ENCODE peak calls at places on chromosomes 3 and 15, in nine cellular contexts. One of them, this sample, is unnamed.

GRCh38 chr15:29873264-29873663 is 51.0 kb upstream of the TJP1 start:
- DNase-seq in AG04450: no peak
- DNase-seq in mesothelial cell of epicardium: no peak
- DNase-seq in A673: no peak
- DNase-seq in GM20000: no peak
- DNase-seq in uterus: no peak
- DNase-seq in AG09309: no peak
- DNase-seq in left lung: no peak
- DNase-seq in psoas muscle: no peak
- DNase-seq in this sample: no peak

GRCh38 chr3:10580426-10580825 is 75.0 kb upstream of the ATP2B2 start:
- DNase-seq in psoas muscle: no peak
- DNase-seq in AG04450: no peak
- DNase-seq in left lung: no peak
- DNase-seq in A673: no peak
- DNase-seq in AG09309: no peak
- DNase-seq in mesothelial cell of epicardium: no peak
- DNase-seq in uterus: no peak
- DNase-seq in GM20000: no peak
- DNase-seq in this sample: no peak

GRCh38 chr3:15387171-15387581 is 40.2 kb downstream of the METTL6 start:
- DNase-seq in uterus: no peak
- DNase-seq in psoas muscle: no peak
- DNase-seq in AG09309: no peak
- DNase-seq in A673: no peak
- DNase-seq in left lung: no peak
- DNase-seq in mesothelial cell of epicardium: no peak
- DNase-seq in GM20000: no peak
- DNase-seq in AG04450: no peak
- DNase-seq in this sample: no peak

GRCh38 chr15:82110144-82110543 is 64.3 kb upstream of the MEX3B start:
- DNase-seq in GM20000: no peak
- DNase-seq in uterus: no peak
- DNase-seq in psoas muscle: no peak
- DNase-seq in mesothelial cell of epicardium: no peak
- DNase-seq in left lung: no peak
- DNase-seq in AG04450: no peak
- DNase-seq in AG09309: no peak
- DNase-seq in A673: no peak
- DNase-seq in this sample: no peak

GRCh38 chr3:177830411-177830849 is 633.1 kb upstream of the TBL1XR1 start:
- DNase-seq in uterus: peak; percentile 61
- DNase-seq in AG04450: no peak
- DNase-seq in GM20000: no peak
- DNase-seq in mesothelial cell of epicardium: no peak
- DNase-seq in AG09309: peak; percentile 97
- DNase-seq in left lung: no peak
- DNase-seq in A673: no peak
- DNase-seq in psoas muscle: no peak
- DNase-seq in this sample: no peak

GRCh38 chr3:185605566-185605965 is 19.5 kb downstream of the SENP2 start:
- DNase-seq in left lung: no peak
- DNase-seq in uterus: no peak
- DNase-seq in A673: no peak
- DNase-seq in AG09309: no peak
- DNase-seq in psoas muscle: no peak
- DNase-seq in mesothelial cell of epicardium: no peak
- DNase-seq in AG04450: no peak
- DNase-seq in GM20000: no peak
- DNase-seq in this sample: no peak

GRCh38 chr3:23096041-23096440 is 107.1 kb upstream of the UBE2E2 start:
- DNase-seq in AG09309: no peak
- DNase-seq in left lung: no peak
- DNase-seq in A673: no peak
- DNase-seq in GM20000: no peak
- DNase-seq in AG04450: no peak
- DNase-seq in uterus: no peak
- DNase-seq in mesothelial cell of epicardium: no peak
- DNase-seq in psoas muscle: no peak
- DNase-seq in this sample: no peak

GRCh38 chr3:56921573-56922571 is 120.1 kb upstream of the ARHGEF3 start:
- DNase-seq in mesothelial cell of epicardium: no peak
- DNase-seq in AG04450: peak; percentile 11
- DNase-seq in GM20000: no peak
- DNase-seq in A673: no peak
- DNase-seq in left lung: no peak
- DNase-seq in AG09309: peak; percentile 71
- DNase-seq in uterus: no peak
- DNase-seq in psoas muscle: no peak
- DNase-seq in this sample: no peak

GRCh38 chr3:120641696-120642246 is 40.3 kb downstream of the HGD start:
- DNase-seq in uterus: no peak
- DNase-seq in psoas muscle: no peak
- DNase-seq in AG09309: no peak
- DNase-seq in mesothelial cell of epicardium: no peak
- DNase-seq in GM20000: no peak
- DNase-seq in AG04450: no peak
- DNase-seq in A673: no peak
- DNase-seq in left lung: no peak
- DNase-seq in this sample: no peak

GRCh38 chr15:70741677-70742293 is 21.6 kb downstream of the UACA start:
- DNase-seq in left lung: no peak
- DNase-seq in psoas muscle: no peak
- DNase-seq in mesothelial cell of epicardium: no peak
- DNase-seq in uterus: no peak
- DNase-seq in GM20000: no peak
- DNase-seq in AG09309: no peak
- DNase-seq in A673: peak; percentile 62
- DNase-seq in AG04450: no peak
- DNase-seq in this sample: no peak

GRCh38 chr3:133490468-133491351 is 82.8 kb upstream of the CDV3 start:
- DNase-seq in psoas muscle: no peak
- DNase-seq in GM20000: peak; percentile 70
- DNase-seq in left lung: no peak
- DNase-seq in mesothelial cell of epicardium: no peak
- DNase-seq in AG09309: no peak
- DNase-seq in A673: no peak
- DNase-seq in uterus: no peak
- DNase-seq in AG04450: no peak
- DNase-seq in this sample: no peak

GRCh38 chr15:50358805-50359204 is 3.8 kb upstream of the GABPB1 start:
- DNase-seq in GM20000: peak; percentile 58
- DNase-seq in AG04450: no peak
- DNase-seq in A673: peak; percentile 66
- DNase-seq in left lung: no peak
- DNase-seq in uterus: no peak
- DNase-seq in psoas muscle: no peak
- DNase-seq in mesothelial cell of epicardium: no peak
- DNase-seq in AG09309: no peak
- DNase-seq in this sample: no peak

GRCh38 chr15:60070838-60071493 is 66.9 kb downstream of the FOXB1 start:
- DNase-seq in A673: peak; percentile 3
- DNase-seq in uterus: no peak
- DNase-seq in AG09309: no peak
- DNase-seq in left lung: no peak
- DNase-seq in AG04450: peak; percentile 55
- DNase-seq in GM20000: no peak
- DNase-seq in mesothelial cell of epicardium: no peak
- DNase-seq in psoas muscle: no peak
- DNase-seq in this sample: no peak

GRCh38 chr15:25790003-25790660 is 73.0 kb downstream of the ATP10A start:
- DNase-seq in uterus: peak; percentile 78
- DNase-seq in mesothelial cell of epicardium: no peak
- DNase-seq in A673: no peak
- DNase-seq in AG04450: peak; percentile 72
- DNase-seq in AG09309: peak; percentile 74
- DNase-seq in GM20000: no peak
- DNase-seq in left lung: peak; percentile 34
- DNase-seq in psoas muscle: peak; percentile 65
- DNase-seq in this sample: no peak

GRCh38 chr15:36356978-36357582 is 222.3 kb upstream of the CDIN1 start:
- DNase-seq in AG09309: peak; percentile 49
- DNase-seq in GM20000: no peak
- DNase-seq in left lung: no peak
- DNase-seq in uterus: peak; percentile 39
- DNase-seq in AG04450: peak; percentile 32
- DNase-seq in psoas muscle: no peak
- DNase-seq in A673: peak; percentile 66
- DNase-seq in mesothelial cell of epicardium: no peak
- DNase-seq in this sample: no peak

GRCh38 chr15:36359286-36359685 is 220.1 kb upstream of the CDIN1 start:
- DNase-seq in A673: no peak
- DNase-seq in left lung: no peak
- DNase-seq in psoas muscle: no peak
- DNase-seq in GM20000: no peak
- DNase-seq in AG04450: no peak
- DNase-seq in AG09309: no peak
- DNase-seq in mesothelial cell of epicardium: no peak
- DNase-seq in uterus: no peak
- DNase-seq in this sample: no peak

GRCh38 chr15:36361351-36361870 is 218.0 kb upstream of the CDIN1 start:
- DNase-seq in psoas muscle: no peak
- DNase-seq in GM20000: no peak
- DNase-seq in mesothelial cell of epicardium: no peak
- DNase-seq in uterus: no peak
- DNase-seq in AG09309: no peak
- DNase-seq in left lung: no peak
- DNase-seq in A673: no peak
- DNase-seq in AG04450: no peak
- DNase-seq in this sample: no peak

GRCh38 chr15:36356511-36356910 is 222.9 kb upstream of the CDIN1 start:
- DNase-seq in mesothelial cell of epicardium: no peak
- DNase-seq in GM20000: no peak
- DNase-seq in uterus: no peak
- DNase-seq in AG09309: no peak
- DNase-seq in AG04450: no peak
- DNase-seq in left lung: no peak
- DNase-seq in psoas muscle: no peak
- DNase-seq in A673: no peak
- DNase-seq in this sample: no peak

GRCh38 chr15:36358094-36358961 is 221.1 kb upstream of the CDIN1 start:
- DNase-seq in mesothelial cell of epicardium: no peak
- DNase-seq in AG04450: peak; percentile 54
- DNase-seq in AG09309: peak; percentile 55
- DNase-seq in uterus: no peak
- DNase-seq in left lung: no peak
- DNase-seq in GM20000: no peak
- DNase-seq in psoas muscle: no peak
- DNase-seq in A673: no peak
- DNase-seq in this sample: no peak
- TF ChIP-seq CTCF in mesothelial cell of epicardium: no peak
- TF ChIP-seq CTCF in AG04450: no peak
- TF ChIP-seq CTCF in AG09309: no peak
- TF ChIP-seq CTCF in uterus: no peak
- TF ChIP-seq CTCF in left lung: no peak
- TF ChIP-seq CTCF in GM20000: no peak
- TF ChIP-seq CTCF in psoas muscle: no peak
- TF ChIP-seq CTCF in A673: no peak
- TF ChIP-seq CTCF in this sample: no peak

DNA sequence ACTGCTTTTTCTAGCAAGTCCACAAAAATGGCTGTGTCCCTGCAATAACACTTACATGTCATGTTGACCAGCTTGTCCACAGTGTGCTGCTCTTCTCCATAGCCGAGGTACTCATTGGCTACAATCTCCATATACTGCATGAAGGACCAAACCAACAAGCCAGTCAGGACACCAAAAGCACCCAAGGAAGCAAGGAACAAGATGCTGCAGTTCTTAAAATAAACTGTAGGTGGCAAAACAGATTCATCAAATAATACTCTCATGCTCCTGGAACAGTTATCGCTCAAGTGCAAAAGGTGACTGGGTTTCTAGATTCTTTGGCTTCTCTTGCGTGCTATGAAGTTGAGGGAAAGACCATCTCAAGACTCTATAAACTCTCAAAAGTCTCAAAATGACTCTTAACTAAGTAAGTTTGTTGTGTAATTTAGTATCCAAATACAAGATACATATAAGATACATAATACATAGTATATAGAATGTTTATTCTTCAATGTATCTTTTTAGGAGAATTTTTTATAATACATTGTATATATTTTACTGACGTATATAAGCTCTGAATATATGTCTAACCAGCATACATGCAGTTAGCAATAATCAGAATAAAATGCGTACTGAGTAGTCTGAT is 57.0 kb downstream of the NEK10 start:
- DNase-seq in AG09309: peak; percentile 41
- DNase-seq in uterus: no peak
- DNase-seq in mesothelial cell of epicardium: no peak
- DNase-seq in psoas muscle: no peak
- DNase-seq in AG04450: peak; percentile 42
- DNase-seq in GM20000: peak; percentile 47
- DNase-seq in A673: peak; percentile 72
- DNase-seq in left lung: no peak
- DNase-seq in this sample: no peak
- TF ChIP-seq CTCF in AG09309: peak; percentile 58
- TF ChIP-seq CTCF in uterus: peak; percentile 69
- TF ChIP-seq CTCF in mesothelial cell of epicardium: peak; percentile 83
- TF ChIP-seq CTCF in psoas muscle: peak; percentile 87
- TF ChIP-seq CTCF in AG04450: peak; percentile 78
- TF ChIP-seq CTCF in GM20000: peak; percentile 48
- TF ChIP-seq CTCF in A673: peak; percentile 78
- TF ChIP-seq CTCF in left lung: peak; percentile 74
- TF ChIP-seq CTCF in this sample: peak; percentile 84

DNA sequence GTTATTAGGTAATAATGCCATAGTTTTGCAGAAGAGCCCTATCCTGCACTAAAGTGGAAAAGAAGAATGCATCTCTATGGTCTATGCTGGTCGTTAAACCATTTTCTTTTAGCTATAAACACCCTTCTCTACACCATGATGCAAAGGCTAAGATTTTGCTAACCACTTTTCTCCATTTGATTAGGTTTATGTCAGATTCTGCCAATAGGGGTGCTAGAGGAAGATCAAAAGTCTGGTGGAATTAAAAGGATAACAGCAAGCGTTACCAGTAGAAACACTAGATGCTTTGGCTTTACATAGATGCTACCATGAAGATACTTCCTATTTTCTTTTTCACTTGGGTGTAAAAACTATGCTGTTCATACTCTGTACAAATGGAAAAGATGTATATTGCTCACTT is 669.8 kb upstream of the ARPP21 start:
- DNase-seq in psoas muscle: no peak
- DNase-seq in left lung: no peak
- DNase-seq in mesothelial cell of epicardium: no peak
- DNase-seq in GM20000: no peak
- DNase-seq in AG09309: no peak
- DNase-seq in AG04450: no peak
- DNase-seq in A673: no peak
- DNase-seq in uterus: no peak
- DNase-seq in this sample: no peak
- TF ChIP-seq CTCF in psoas muscle: no peak
- TF ChIP-seq CTCF in left lung: no peak
- TF ChIP-seq CTCF in mesothelial cell of epicardium: no peak
- TF ChIP-seq CTCF in GM20000: no peak
- TF ChIP-seq CTCF in AG09309: no peak
- TF ChIP-seq CTCF in AG04450: no peak
- TF ChIP-seq CTCF in A673: peak; percentile 21
- TF ChIP-seq CTCF in uterus: no peak
- TF ChIP-seq CTCF in this sample: no peak

DNA sequence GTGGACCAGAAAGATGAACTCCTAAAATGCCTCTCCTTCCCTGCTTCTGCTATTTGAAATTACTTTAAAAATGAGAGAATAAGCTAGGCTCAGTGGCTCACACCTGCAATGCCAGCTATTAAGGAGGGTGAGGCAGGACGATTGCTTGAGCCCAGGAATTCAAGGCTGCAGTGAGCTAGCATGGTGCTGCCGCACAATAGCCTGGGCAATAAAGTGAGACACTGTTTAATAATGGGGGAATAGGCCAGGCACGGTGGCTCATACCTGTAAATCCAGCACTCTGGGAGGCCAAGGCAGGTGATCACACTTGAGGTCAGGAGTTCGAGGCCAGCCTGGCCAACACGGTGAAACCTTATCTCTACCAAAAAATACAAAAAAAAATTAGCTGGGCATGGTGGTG is 271.1 kb downstream of the FOXP1 start:
- DNase-seq in GM20000: no peak
- DNase-seq in mesothelial cell of epicardium: no peak
- DNase-seq in A673: no peak
- DNase-seq in psoas muscle: no peak
- DNase-seq in AG04450: no peak
- DNase-seq in left lung: no peak
- DNase-seq in uterus: no peak
- DNase-seq in AG09309: no peak
- DNase-seq in this sample: no peak
- TF ChIP-seq CTCF in GM20000: no peak
- TF ChIP-seq CTCF in mesothelial cell of epicardium: no peak
- TF ChIP-seq CTCF in A673: no peak
- TF ChIP-seq CTCF in psoas muscle: no peak
- TF ChIP-seq CTCF in AG04450: no peak
- TF ChIP-seq CTCF in left lung: no peak
- TF ChIP-seq CTCF in uterus: no peak
- TF ChIP-seq CTCF in AG09309: no peak
- TF ChIP-seq CTCF in this sample: no peak

This sample was measured in natural killer cell.